ENCODE peak calls at places on chromosomes 12 and 14, in four cellular contexts. M is H1, X is cardiac muscle cell, N is left ventricle myocardium inferior. W is an unnamed sample. For H3K9me3 and H3K27me3, the result is how much of the 10 kb centered on the place peaks cover.

GRCh38 chr12:16670456-16671050 is 64.6 kb upstream of the LMO3 start:
- DNase-seq in X (no peak), M (no peak), N (no peak), W (no peak)

GRCh38 chr12:117919479-117919878 is 49.3 kb downstream of the KSR2 start:
- DNase-seq in N (no peak), M (no peak), X (no peak), W (no peak)

GRCh38 chr12:115657081-115658013 is 620.1 kb downstream of the MED13L start:
- DNase-seq in M (no peak), X (no peak), N (no peak), W (no peak)

GRCh38 chr14:59013672-59014298 is 174.7 kb upstream of the DAAM1 start:
- DNase-seq in M (no peak), N (no peak), X (no peak), W (no peak)

GRCh38 chr12:46269429-46270241 is 792 bp upstream of the SLC38A1 start:
- DNase-seq in M (peak), N (no peak), X (peak), W (peak)

GRCh38 chr14:70658899-70659298 is 17.2 kb downstream of the TTC9 start:
- DNase-seq in X (no peak), N (no peak), M (no peak), W (no peak)

GRCh38 chr12:30630378-30631285 is 65.0 kb downstream of the IPO8 start:
- DNase-seq in N (no peak), X (no peak), M (no peak), W (no peak)

GRCh38 chr12:29086325-29087271 is 62.5 kb upstream of the FAR2 start:
- DNase-seq in N (no peak), M (no peak), X (peak), W (no peak)

GRCh38 chr14:98174031-98174430 is 1098.0 kb downstream of the BCL11B start:
- DNase-seq in M (no peak), N (no peak), X (no peak), W (no peak)

GRCh38 chr14:98177551-98177950 is 1094.4 kb downstream of the BCL11B start:
- DNase-seq in X (no peak), M (no peak), N (no peak), W (no peak)

GRCh38 chr14:98175881-98176280 is 1096.1 kb downstream of the BCL11B start:
- DNase-seq in M (no peak), N (no peak), X (no peak), W (no peak)

GRCh38 chr14:98176910-98177309 is 1095.1 kb downstream of the BCL11B start:
- DNase-seq in N (no peak), M (no peak), X (no peak), W (no peak)

GRCh38 chr14:98175436-98175835 is 1096.6 kb downstream of the BCL11B start:
- DNase-seq in X (no peak), N (no peak), M (no peak), W (no peak)
- H3K9me3 ChIP-seq in X (under half), N (under half), M (under half), W (under half)

GRCh38 chr14:76267322-76268012 is 108.5 kb upstream of the ESRRB start:
- DNase-seq in N (peak), X (no peak), M (peak), W (no peak)
- TF ChIP-seq CTCF in N (no peak), X (peak), M (peak), W (no peak)

GRCh38 chr14:101558739-101559240 is 2.5 kb upstream of the DIO3 start:
- DNase-seq in N (no peak), X (no peak), M (no peak), W (no peak)
- H3K27me3 ChIP-seq in N (half or more), X (half or more), M (half or more), W (under half)

DNA sequence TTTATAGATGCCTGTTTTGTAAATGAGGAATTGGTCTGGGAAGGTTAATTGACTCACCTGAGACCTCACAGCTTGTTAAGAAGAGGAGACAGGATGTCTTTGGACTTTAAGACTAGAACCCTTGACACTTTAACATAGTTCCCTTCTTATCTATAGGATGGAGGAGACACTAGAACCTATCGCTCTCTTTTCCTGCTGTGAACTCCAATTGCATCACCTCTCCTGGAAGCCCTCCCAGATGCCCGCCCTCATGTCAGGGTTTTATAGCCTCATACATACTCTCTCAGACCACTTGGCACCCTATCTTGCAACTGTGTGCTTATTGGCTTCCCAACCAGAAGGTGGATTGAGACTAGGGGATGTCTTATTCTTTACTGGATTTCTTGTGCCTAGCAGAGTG is 2.5 kb upstream of the CTDSP2 start:
- DNase-seq in M (no peak), N (no peak), X (no peak), W (no peak)
- H3K9me3 ChIP-seq in M (under half), N (under half), X (under half), W (under half)

W was measured in CD4-positive, alpha-beta T cell.